ENCODE peak calls at places on chromosomes 11 and 22, in five cellular contexts. M, U, T, A and I are unnamed samples.

GRCh38 chr22:50190182-50190951 is 4.7 kb downstream of the TRABD start:
- DNase-seq in M (peak; percentile 74), U (peak; percentile 90), T (peak; percentile 64), A (peak; percentile 87), I (peak; percentile 78)

GRCh38 chr11:120994460-120994859 is 29.4 kb upstream of the TBCEL start:
- DNase-seq in M (no peak), U (no peak), T (no peak), A (no peak), I (no peak)

GRCh38 chr11:119206512-119207299 is 567 bp downstream of the CBL start:
- DNase-seq in M (peak; percentile 47), U (peak; percentile 88), T (peak; percentile 57), A (peak; percentile 46), I (peak; percentile 29)

GRCh38 chr11:45252877-45253276 is 33.3 kb downstream of the SYT13 start:
- DNase-seq in M (no peak), U (no peak), T (no peak), A (no peak), I (no peak)

GRCh38 chr22:39132281-39132680 is 20.2 kb downstream of the CBX7 start:
- DNase-seq in M (no peak), U (peak; percentile 55), T (no peak), A (no peak), I (no peak)

GRCh38 chr22:37607912-37608476 is 640 bp upstream of the GGA1 start:
- DNase-seq in M (no peak), U (no peak), T (no peak), A (no peak), I (peak; percentile 27)

GRCh38 chr11:86548278-86548917 is 124.0 kb downstream of the ME3 start:
- DNase-seq in M (no peak), U (no peak), T (no peak), A (no peak), I (no peak)

GRCh38 chr11:21927628-21928027 is 265.3 kb upstream of the ANO5 start:
- DNase-seq in M (no peak), U (no peak), T (no peak), A (no peak), I (no peak)

GRCh38 chr11:47278058-47278457 is 8.1 kb downstream of the MADD start:
- DNase-seq in M (no peak), U (no peak), T (no peak), A (no peak), I (no peak)

GRCh38 chr11:44270403-44271192 is 39.3 kb downstream of the ALX4 start:
- DNase-seq in M (no peak), U (no peak), T (no peak), A (no peak), I (no peak)

GRCh38 chr11:85810871-85811611 is at the start of gene SYTL2:
- DNase-seq in M (peak; percentile 47), U (peak; percentile 91), T (peak; percentile 74), A (peak; percentile 78), I (peak; percentile 82)

GRCh38 chr11:111982019-111982464 is 43.2 kb upstream of the DLAT start:
- DNase-seq in M (peak; percentile 33), U (no peak), T (peak; percentile 14), A (peak; percentile 47), I (peak; percentile 33)

GRCh38 chr11:63635762-63636465 is 21.7 kb upstream of the PLAAT3 start:
- DNase-seq in M (peak; percentile 46), U (no peak), T (no peak), A (peak; percentile 67), I (peak; percentile 81)

GRCh38 chr11:70065318-70066135 is 12.6 kb upstream of the ANO1 start:
- DNase-seq in M (no peak), U (peak; percentile 64), T (no peak), A (no peak), I (no peak)

GRCh38 chr22:26545385-26545784 is 33.1 kb upstream of the TFIP11 start:
- DNase-seq in M (no peak), U (no peak), T (no peak), A (no peak), I (no peak)

GRCh38 chr22:23376256-23376655 is 195.9 kb downstream of the BCR start:
- DNase-seq in M (peak; percentile 45), U (no peak), T (peak; percentile 15), A (no peak), I (no peak)

GRCh38 chr11:8728566-8728965 is 46.0 kb downstream of the RPL27A start:
- DNase-seq in M (no peak), U (no peak), T (no peak), A (no peak), I (no peak)

GRCh38 chr11:57376095-57376812 is 4.7 kb downstream of the PRG3 start:
- DNase-seq in M (no peak), U (no peak), T (no peak), A (no peak), I (no peak)

GRCh38 chr11:112809429-112809828 is 151.8 kb upstream of the NCAM1 start:
- DNase-seq in M (no peak), U (no peak), T (no peak), A (no peak), I (no peak)

GRCh38 chr22:33050614-33051230 is 7.5 kb downstream of the SYN3 start:
- DNase-seq in M (no peak), U (no peak), T (no peak), A (no peak), I (no peak)

GRCh38 chr11:128624269-128625170 is 37.2 kb upstream of the ETS1 start:
- DNase-seq in M (peak; percentile 57), U (no peak), T (peak; percentile 36), A (peak; percentile 71), I (peak; percentile 67)

GRCh38 chr22:47343611-47344010 is 581.2 kb downstream of the TBC1D22A start:
- DNase-seq in M (no peak), U (no peak), T (no peak), A (no peak), I (no peak)

GRCh38 chr22:40637181-40638150 is 947 bp upstream of the MRTFA start:
- DNase-seq in M (no peak), U (peak; percentile 89), T (peak; percentile 32), A (no peak), I (no peak)

GRCh38 chr11:36024716-36025115 is 80.9 kb downstream of the LDLRAD3 start:
- DNase-seq in M (no peak), U (no peak), T (no peak), A (no peak), I (no peak)

GRCh38 chr22:36239401-36240171 is at the start of gene APOL2:
- DNase-seq in M (peak; percentile 69), U (peak; percentile 93), T (peak; percentile 64), A (peak; percentile 81), I (peak; percentile 76)

GRCh38 chr22:29231971-29232959 is 26.6 kb downstream of the EMID1 start:
- DNase-seq in M (no peak), U (no peak), T (no peak), A (no peak), I (no peak)

GRCh38 chr11:75261902-75262361 is 21.4 kb downstream of the TPBGL start:
- DNase-seq in M (no peak), U (peak; percentile 51), T (no peak), A (no peak), I (no peak)

GRCh38 chr11:23865341-23865975 is 631.4 kb upstream of the LUZP2 start:
- DNase-seq in M (no peak), U (no peak), T (no peak), A (no peak), I (no peak)

GRCh38 chr22:44032126-44032730 is 8.1 kb downstream of the PARVB start:
- DNase-seq in M (no peak), U (peak; percentile 21), T (no peak), A (no peak), I (no peak)

GRCh38 chr11:75810637-75811383 is 4.2 kb upstream of the UVRAG start:
- DNase-seq in M (no peak), U (no peak), T (no peak), A (no peak), I (no peak)

GRCh38 chr11:15074206-15075161 is 1.1 kb downstream of the CALCB start:
- DNase-seq in M (peak; percentile 34), U (peak; percentile 96), T (peak; percentile 83), A (peak; percentile 75), I (peak; percentile 73)

GRCh38 chr11:133467686-133468085 is 64.6 kb downstream of the OPCML start:
- DNase-seq in M (no peak), U (no peak), T (no peak), A (no peak), I (no peak)

GRCh38 chr11:63574856-63575602 is 11.8 kb upstream of the PLAAT2 start:
- DNase-seq in M (no peak), U (peak; percentile 79), T (no peak), A (no peak), I (no peak)

GRCh38 chr22:41263704-41264103 is 22.3 kb downstream of the RANGAP1 start:
- DNase-seq in M (no peak), U (no peak), T (no peak), A (no peak), I (no peak)